ENCODE peak calls at places on chromosomes 1 and 21, in five cellular contexts. B is sigmoid colon, F is PC-3, J is left ventricle myocardium inferior, N is PC-9. O is an unnamed sample. For H3K4me1, the result is how much of the 10 kb centered on the place peaks cover.

GRCh38 chr1:26627959-26628358 is 67.9 kb upstream of the ARID1A start:
- DNase-seq in B (no peak), F (no peak), J (no peak), N (no peak), O (no peak)

GRCh38 chr1:157025856-157026255 is 19.7 kb downstream of the ARHGEF11 start:
- DNase-seq in B (no peak), F (no peak), J (no peak), N (no peak), O (no peak)

GRCh38 chr1:217369271-217369981 is 261.5 kb downstream of the GPATCH2 start:
- DNase-seq in B (no peak), F (no peak), J (no peak), N (no peak), O (peak)

GRCh38 chr1:21270086-21270689 is 20.1 kb downstream of the ECE1 start:
- DNase-seq in B (peak), F (peak), J (peak), N (no peak), O (no peak)

GRCh38 chr1:116292929-116293725 is 79.9 kb upstream of the ATP1A1 start:
- DNase-seq in B (no peak), F (no peak), J (no peak), N (no peak), O (no peak)

GRCh38 chr1:169949139-169949538 is 55.4 kb upstream of the SCYL3 start:
- DNase-seq in B (no peak), F (no peak), J (no peak), N (no peak), O (no peak)

GRCh38 chr21:31326478-31327247 is 17.4 kb downstream of the TIAM1 start:
- DNase-seq in B (no peak), F (no peak), J (no peak), N (no peak), O (no peak)

GRCh38 chr1:171257207-171258052 is 9.1 kb downstream of the FMO1 start:
- DNase-seq in B (peak), F (peak), J (no peak), N (no peak), O (peak)

GRCh38 chr1:55645286-55645685 is 430.1 kb upstream of the USP24 start:
- DNase-seq in B (no peak), F (no peak), J (no peak), N (no peak), O (peak)

GRCh38 chr1:190000365-190000872 is 477.2 kb downstream of the BRINP3 start:
- DNase-seq in B (no peak), F (peak), J (no peak), N (peak), O (no peak)

GRCh38 chr1:153647375-153647714 is 11.2 kb upstream of the SNAPIN start:
- DNase-seq in B (no peak), F (no peak), J (no peak), N (no peak), O (no peak)

GRCh38 chr21:28867401-28867800 is 125.3 kb downstream of the LTN1 start:
- DNase-seq in B (no peak), F (no peak), J (no peak), N (no peak), O (peak)

GRCh38 chr1:19307804-19308508 is 4.0 kb downstream of the AKR7A2 start:
- DNase-seq in B (peak), F (no peak), J (no peak), N (no peak), O (no peak)

GRCh38 chr1:64195089-64195410 is 8.4 kb upstream of the UBE2U start:
- DNase-seq in B (no peak), F (no peak), J (no peak), N (no peak), O (no peak)

GRCh38 chr1:199700551-199700950 is 327.0 kb upstream of the NR5A2 start:
- DNase-seq in B (no peak), F (no peak), J (no peak), N (no peak), O (no peak)

GRCh38 chr1:218462591-218462990 is 117.5 kb downstream of the TGFB2 start:
- DNase-seq in B (no peak), F (no peak), J (no peak), N (no peak), O (no peak)
- H3K4me1 ChIP-seq in B (under half), F (under half), J (half or more), N (under half), O (under half)

DNA sequence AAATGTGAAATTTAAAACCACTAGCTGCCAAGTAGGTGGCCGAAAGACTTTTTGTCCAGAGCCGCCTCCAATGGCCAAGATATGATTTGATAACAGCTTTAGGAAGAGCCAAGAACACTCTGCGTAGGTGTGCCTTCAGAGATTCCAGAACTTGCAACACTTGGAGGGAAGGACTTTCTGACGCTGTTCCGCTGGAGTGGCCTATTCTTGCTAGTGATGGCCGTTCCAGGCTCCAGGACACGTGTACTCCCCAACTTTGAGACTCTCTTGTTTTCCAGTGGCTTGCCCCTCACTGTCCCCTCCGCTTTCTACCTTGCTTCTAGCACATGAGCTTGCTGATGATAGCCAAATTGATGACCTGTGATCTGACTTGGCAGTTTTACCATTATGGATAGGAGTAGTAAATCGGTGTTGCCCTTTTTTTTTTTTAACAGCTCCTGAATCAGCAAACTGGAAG is 992 bp downstream of the PRDX6 start:
- DNase-seq in B (peak), F (peak), J (peak), N (peak), O (peak)
- H3K4me1 ChIP-seq in B (under half), F (half or more), J (half or more), N (under half), O (under half)

GRCh38 chr1:24250224-24250623 is 63.1 kb upstream of the IFNLR1 start:
- DNase-seq in B (no peak), F (no peak), J (no peak), N (no peak), O (no peak)
- H3K4me1 ChIP-seq in B (under half), F (under half), J (under half), N (under half), O (under half)

GRCh38 chr1:88029142-88029541 is 654.9 kb upstream of the PKN2 start:
- DNase-seq in B (no peak), F (no peak), J (no peak), N (no peak), O (no peak)
- H3K4me1 ChIP-seq in B (under half), F (under half), J (under half), N (under half), O (under half)

O was measured in foreskin keratinocyte.